ENCODE peak calls at places on chromosomes 4 and X, in seven cellular contexts. One of them, this sample, is unnamed.

GRCh38 chr4:152258804-152259708 is 276.8 kb downstream of the FBXW7 start:
- DNase-seq in SK-N-SH: no peak
- DNase-seq in K562: no peak
- DNase-seq in H1: no peak
- DNase-seq in NT2/D1: no peak
- DNase-seq in GM12878: no peak
- DNase-seq in HCT116: peak; percentile 48
- DNase-seq in this sample: peak; percentile 13

GRCh38 chr4:99273704-99274103 is 17.1 kb downstream of the ADH1A start:
- DNase-seq in SK-N-SH: no peak
- DNase-seq in K562: no peak
- DNase-seq in H1: no peak
- DNase-seq in NT2/D1: no peak
- DNase-seq in GM12878: no peak
- DNase-seq in HCT116: no peak
- DNase-seq in this sample: no peak

GRCh38 chr4:90950385-90950841 is 823.2 kb downstream of the CCSER1 start:
- DNase-seq in SK-N-SH: peak; percentile 43
- DNase-seq in K562: no peak
- DNase-seq in H1: no peak
- DNase-seq in NT2/D1: no peak
- DNase-seq in GM12878: no peak
- DNase-seq in HCT116: no peak
- DNase-seq in this sample: no peak

GRCh38 chr4:182764642-182765041 is 152.5 kb downstream of the DCTD start:
- DNase-seq in SK-N-SH: no peak
- DNase-seq in K562: no peak
- DNase-seq in H1: no peak
- DNase-seq in NT2/D1: no peak
- DNase-seq in GM12878: no peak
- DNase-seq in HCT116: no peak
- DNase-seq in this sample: no peak

GRCh38 chrX:149950681-149951080 is 12.4 kb upstream of the EOLA2 start:
- DNase-seq in SK-N-SH: peak; percentile 18
- DNase-seq in K562: peak; percentile 14
- DNase-seq in H1: no peak
- DNase-seq in NT2/D1: peak; percentile 11
- DNase-seq in GM12878: no peak
- DNase-seq in HCT116: peak; percentile 45
- DNase-seq in this sample: peak; percentile 16

GRCh38 chr4:150123982-150124670 is 45.9 kb downstream of the DCLK2 start:
- DNase-seq in SK-N-SH: no peak
- DNase-seq in K562: no peak
- DNase-seq in H1: no peak
- DNase-seq in NT2/D1: no peak
- DNase-seq in GM12878: no peak
- DNase-seq in HCT116: no peak
- DNase-seq in this sample: no peak

GRCh38 chrX:47991263-47992092 is 12.3 kb downstream of the ZNF182 start:
- DNase-seq in SK-N-SH: no peak
- DNase-seq in K562: no peak
- DNase-seq in H1: no peak
- DNase-seq in NT2/D1: no peak
- DNase-seq in GM12878: no peak
- DNase-seq in HCT116: no peak
- DNase-seq in this sample: no peak

GRCh38 chrX:97429101-97429500 is 545.4 kb downstream of the RPA4 start:
- DNase-seq in SK-N-SH: no peak
- DNase-seq in K562: no peak
- DNase-seq in H1: no peak
- DNase-seq in NT2/D1: no peak
- DNase-seq in GM12878: no peak
- DNase-seq in HCT116: no peak
- DNase-seq in this sample: no peak

GRCh38 chr4:125013891-125014290 is 300.9 kb upstream of the FAT4 start:
- DNase-seq in SK-N-SH: no peak
- DNase-seq in K562: no peak
- DNase-seq in H1: no peak
- DNase-seq in NT2/D1: no peak
- DNase-seq in GM12878: no peak
- DNase-seq in HCT116: no peak
- DNase-seq in this sample: no peak

GRCh38 chrX:46461653-46462191 is 83.5 kb downstream of the ZNF674 start:
- DNase-seq in SK-N-SH: no peak
- DNase-seq in K562: no peak
- DNase-seq in H1: no peak
- DNase-seq in NT2/D1: no peak
- DNase-seq in GM12878: peak; percentile 20
- DNase-seq in HCT116: no peak
- DNase-seq in this sample: no peak

GRCh38 chr4:91064157-91064853 is 937.1 kb downstream of the CCSER1 start:
- DNase-seq in SK-N-SH: peak; percentile 51
- DNase-seq in K562: peak; percentile 5
- DNase-seq in H1: peak; percentile 47
- DNase-seq in NT2/D1: peak; percentile 33
- DNase-seq in GM12878: no peak
- DNase-seq in HCT116: peak; percentile 52
- DNase-seq in this sample: peak; percentile 7

GRCh38 chrX:110683925-110684324 is 111.7 kb downstream of the CHRDL1 start:
- DNase-seq in SK-N-SH: no peak
- DNase-seq in K562: no peak
- DNase-seq in H1: no peak
- DNase-seq in NT2/D1: peak; percentile 32
- DNase-seq in GM12878: no peak
- DNase-seq in HCT116: no peak
- DNase-seq in this sample: no peak

GRCh38 chr4:113008726-113009125 is 40.7 kb upstream of the ANK2 start:
- DNase-seq in SK-N-SH: no peak
- DNase-seq in K562: no peak
- DNase-seq in H1: no peak
- DNase-seq in NT2/D1: no peak
- DNase-seq in GM12878: no peak
- DNase-seq in HCT116: no peak
- DNase-seq in this sample: no peak

GRCh38 chr4:170047774-170048354 is 21.7 kb upstream of the MFAP3L start:
- DNase-seq in SK-N-SH: peak; percentile 51
- DNase-seq in K562: peak; percentile 28
- DNase-seq in H1: no peak
- DNase-seq in NT2/D1: peak; percentile 43
- DNase-seq in GM12878: no peak
- DNase-seq in HCT116: peak; percentile 57
- DNase-seq in this sample: peak; percentile 53

GRCh38 chr4:68572653-68573052 is 3.5 kb downstream of the UGT2B17 start:
- DNase-seq in SK-N-SH: no peak
- DNase-seq in K562: no peak
- DNase-seq in H1: no peak
- DNase-seq in NT2/D1: no peak
- DNase-seq in GM12878: no peak
- DNase-seq in HCT116: no peak
- DNase-seq in this sample: no peak

GRCh38 chrX:78106651-78106986 is 2.6 kb downstream of the PGK1 start:
- DNase-seq in SK-N-SH: no peak
- DNase-seq in K562: no peak
- DNase-seq in H1: no peak
- DNase-seq in NT2/D1: no peak
- DNase-seq in GM12878: no peak
- DNase-seq in HCT116: no peak
- DNase-seq in this sample: no peak

GRCh38 chrX:87961471-87961870 is 443.9 kb downstream of the KLHL4 start:
- DNase-seq in SK-N-SH: no peak
- DNase-seq in K562: no peak
- DNase-seq in H1: no peak
- DNase-seq in NT2/D1: no peak
- DNase-seq in GM12878: no peak
- DNase-seq in HCT116: no peak
- DNase-seq in this sample: no peak
- TF ChIP-seq YY1 in SK-N-SH: no peak
- TF ChIP-seq YY1 in K562: no peak
- TF ChIP-seq YY1 in H1: no peak
- TF ChIP-seq YY1 in NT2/D1: no peak
- TF ChIP-seq YY1 in GM12878: no peak
- TF ChIP-seq YY1 in HCT116: no peak
- TF ChIP-seq YY1 in this sample: no peak

GRCh38 chr4:147428583-147428982 is 52.3 kb upstream of the EDNRA start:
- DNase-seq in SK-N-SH: no peak
- DNase-seq in K562: no peak
- DNase-seq in H1: no peak
- DNase-seq in NT2/D1: no peak
- DNase-seq in GM12878: no peak
- DNase-seq in HCT116: no peak
- DNase-seq in this sample: no peak
- TF ChIP-seq YY1 in SK-N-SH: no peak
- TF ChIP-seq YY1 in K562: no peak
- TF ChIP-seq YY1 in H1: no peak
- TF ChIP-seq YY1 in NT2/D1: no peak
- TF ChIP-seq YY1 in GM12878: no peak
- TF ChIP-seq YY1 in HCT116: no peak
- TF ChIP-seq YY1 in this sample: no peak

GRCh38 chr4:26420438-26420837 is 69.8 kb downstream of the CCKAR start:
- DNase-seq in SK-N-SH: no peak
- DNase-seq in K562: no peak
- DNase-seq in H1: no peak
- DNase-seq in NT2/D1: no peak
- DNase-seq in GM12878: no peak
- DNase-seq in HCT116: no peak
- DNase-seq in this sample: no peak
- TF ChIP-seq YY1 in SK-N-SH: no peak
- TF ChIP-seq YY1 in K562: no peak
- TF ChIP-seq YY1 in H1: no peak
- TF ChIP-seq YY1 in NT2/D1: no peak
- TF ChIP-seq YY1 in GM12878: no peak
- TF ChIP-seq YY1 in HCT116: no peak
- TF ChIP-seq YY1 in this sample: no peak

GRCh38 chrX:69243276-69243675 is 78.0 kb upstream of the PJA1 start:
- DNase-seq in SK-N-SH: no peak
- DNase-seq in K562: no peak
- DNase-seq in H1: no peak
- DNase-seq in NT2/D1: no peak
- DNase-seq in GM12878: no peak
- DNase-seq in HCT116: no peak
- DNase-seq in this sample: no peak
- TF ChIP-seq YY1 in SK-N-SH: no peak
- TF ChIP-seq YY1 in K562: no peak
- TF ChIP-seq YY1 in H1: no peak
- TF ChIP-seq YY1 in NT2/D1: no peak
- TF ChIP-seq YY1 in GM12878: no peak
- TF ChIP-seq YY1 in HCT116: no peak
- TF ChIP-seq YY1 in this sample: no peak

This sample was measured in HepG2.